ENCODE peak calls at places on chromosome 11, in five cellular contexts. C is OCI-LY7, M is stomach, J is right cardiac atrium, I is heart right ventricle. S is an unnamed sample.

GRCh38 chr11:105265859-105266258 is 126.3 kb upstream of the CARD18 start:
- DNase-seq in C (no peak), M (no peak), J (no peak), I (no peak), S (no peak)

GRCh38 chr11:11520231-11521015 is 101.4 kb downstream of the GALNT18 start:
- DNase-seq in C (no peak), M (no peak), J (no peak), I (no peak), S (peak; percentile 54)

GRCh38 chr11:26037716-26038115 is 294.2 kb upstream of the ANO3 start:
- DNase-seq in C (no peak), M (no peak), J (no peak), I (no peak), S (no peak)

GRCh38 chr11:57779275-57779674 is 17.7 kb downstream of the CTNND1 start:
- DNase-seq in C (no peak), M (peak; percentile 56), J (peak; percentile 38), I (no peak), S (peak; percentile 95)

GRCh38 chr11:73257342-73258103 is 14.6 kb upstream of the P2RY6 start:
- DNase-seq in C (no peak), M (peak; percentile 25), J (peak; percentile 78), I (peak; percentile 48), S (peak; percentile 43)

GRCh38 chr11:127965947-127966668 is 621.2 kb downstream of the ETS1 start:
- DNase-seq in C (no peak), M (no peak), J (no peak), I (no peak), S (no peak)

GRCh38 chr11:19474954-19475811 is 234.4 kb upstream of the E2F8 start:
- DNase-seq in C (no peak), M (no peak), J (no peak), I (no peak), S (peak; percentile 84)

GRCh38 chr11:67667490-67668190 is 6.8 kb downstream of the ALDH3B2 start:
- DNase-seq in C (peak; percentile 97), M (no peak), J (no peak), I (no peak), S (no peak)

GRCh38 chr11:92886243-92886905 is 83.1 kb upstream of the MTNR1B start:
- DNase-seq in C (peak; percentile 40), M (no peak), J (no peak), I (no peak), S (peak; percentile 70)

GRCh38 chr11:116931206-116931953 is 94.0 kb upstream of the APOA1 start:
- DNase-seq in C (peak; percentile 55), M (no peak), J (peak; percentile 29), I (no peak), S (no peak)

GRCh38 chr11:19646308-19646707 is 66.3 kb upstream of the NAV2 start:
- DNase-seq in C (no peak), M (no peak), J (no peak), I (no peak), S (no peak)

GRCh38 chr11:131951146-131951545 is 580.7 kb downstream of the NTM start:
- DNase-seq in C (no peak), M (no peak), J (no peak), I (no peak), S (no peak)

GRCh38 chr11:104946907-104947306 is 21.5 kb downstream of the CASP4 start:
- DNase-seq in C (peak; percentile 37), M (no peak), J (no peak), I (no peak), S (peak; percentile 45)

GRCh38 chr11:69694781-69695180 is 9.0 kb downstream of the FGF19 start:
- DNase-seq in C (no peak), M (no peak), J (no peak), I (no peak), S (no peak)

GRCh38 chr11:23041104-23041503 is 180.8 kb upstream of the CCDC179 start:
- DNase-seq in C (no peak), M (no peak), J (no peak), I (no peak), S (no peak)

GRCh38 chr11:65446446-65447277 is 24.1 kb downstream of the NEAT1 start:
- DNase-seq in C (no peak), M (peak; percentile 48), J (peak; percentile 69), I (no peak), S (no peak)

GRCh38 chr11:101860694-101861371 is 54.0 kb upstream of the CEP126 start:
- DNase-seq in C (peak; percentile 65), M (peak; percentile 38), J (peak; percentile 17), I (no peak), S (peak; percentile 50)

GRCh38 chr11:134742956-134743808 is 331.1 kb upstream of the B3GAT1 start:
- DNase-seq in C (no peak), M (no peak), J (no peak), I (no peak), S (no peak)

GRCh38 chr11:9716275-9717039 is 52.6 kb downstream of the SWAP70 start:
- DNase-seq in C (peak; percentile 78), M (no peak), J (peak; percentile 28), I (no peak), S (no peak)

GRCh38 chr11:57103899-57104605 is 77.7 kb upstream of the LRRC55 start:
- DNase-seq in C (no peak), M (no peak), J (no peak), I (no peak), S (no peak)

GRCh38 chr11:62402226-62402625 is 16.6 kb upstream of the SCGB1A1 start:
- DNase-seq in C (no peak), M (peak; percentile 29), J (peak; percentile 82), I (peak; percentile 61), S (no peak)

GRCh38 chr11:73493838-73494598 is 103.9 kb downstream of the FAM168A start:
- DNase-seq in C (no peak), M (no peak), J (no peak), I (no peak), S (no peak)

GRCh38 chr11:114290503-114291239 is 5.5 kb upstream of the NNMT start:
- DNase-seq in C (no peak), M (no peak), J (no peak), I (no peak), S (no peak)

GRCh38 chr11:119316017-119316728 is 757 bp downstream of the MCAM start:
- DNase-seq in C (no peak), M (no peak), J (peak; percentile 75), I (peak; percentile 72), S (peak; percentile 44)

GRCh38 chr11:66910016-66910415 is 48.2 kb downstream of the PC start:
- DNase-seq in C (no peak), M (no peak), J (no peak), I (no peak), S (no peak)

GRCh38 chr11:11036185-11037161 is 178.6 kb upstream of the ZBED5 start:
- DNase-seq in C (peak; percentile 76), M (no peak), J (no peak), I (no peak), S (peak; percentile 42)

GRCh38 chr11:96075532-96075959 is 151.6 kb upstream of the MTMR2 start:
- DNase-seq in C (no peak), M (no peak), J (no peak), I (no peak), S (no peak)

GRCh38 chr11:65301491-65302329 is 13.0 kb upstream of the CDC42EP2 start:
- DNase-seq in C (no peak), M (no peak), J (peak; percentile 79), I (peak; percentile 82), S (peak; percentile 97)

GRCh38 chr11:86888978-86889341 is 66.2 kb downstream of the FZD4 start:
- DNase-seq in C (no peak), M (no peak), J (no peak), I (no peak), S (no peak)

GRCh38 chr11:33116535-33116934 is 44.7 kb downstream of the CSTF3 start:
- DNase-seq in C (no peak), M (no peak), J (no peak), I (no peak), S (no peak)

GRCh38 chr11:61106906-61107470 is 4.7 kb downstream of the CD5 start:
- DNase-seq in C (no peak), M (no peak), J (no peak), I (no peak), S (no peak)

GRCh38 chr11:76314741-76315090 is 66.2 kb downstream of the THAP12 start:
- DNase-seq in C (no peak), M (no peak), J (no peak), I (no peak), S (no peak)

GRCh38 chr11:76317296-76317695 is 63.6 kb downstream of the THAP12 start:
- DNase-seq in C (no peak), M (no peak), J (no peak), I (no peak), S (no peak)

GRCh38 chr11:76313913-76314740 is 66.8 kb downstream of the THAP12 start:
- DNase-seq in C (no peak), M (no peak), J (peak; percentile 45), I (no peak), S (no peak)

GRCh38 chr11:76316726-76317125 is 64.2 kb downstream of the THAP12 start:
- DNase-seq in C (no peak), M (no peak), J (no peak), I (no peak), S (no peak)

DNA sequence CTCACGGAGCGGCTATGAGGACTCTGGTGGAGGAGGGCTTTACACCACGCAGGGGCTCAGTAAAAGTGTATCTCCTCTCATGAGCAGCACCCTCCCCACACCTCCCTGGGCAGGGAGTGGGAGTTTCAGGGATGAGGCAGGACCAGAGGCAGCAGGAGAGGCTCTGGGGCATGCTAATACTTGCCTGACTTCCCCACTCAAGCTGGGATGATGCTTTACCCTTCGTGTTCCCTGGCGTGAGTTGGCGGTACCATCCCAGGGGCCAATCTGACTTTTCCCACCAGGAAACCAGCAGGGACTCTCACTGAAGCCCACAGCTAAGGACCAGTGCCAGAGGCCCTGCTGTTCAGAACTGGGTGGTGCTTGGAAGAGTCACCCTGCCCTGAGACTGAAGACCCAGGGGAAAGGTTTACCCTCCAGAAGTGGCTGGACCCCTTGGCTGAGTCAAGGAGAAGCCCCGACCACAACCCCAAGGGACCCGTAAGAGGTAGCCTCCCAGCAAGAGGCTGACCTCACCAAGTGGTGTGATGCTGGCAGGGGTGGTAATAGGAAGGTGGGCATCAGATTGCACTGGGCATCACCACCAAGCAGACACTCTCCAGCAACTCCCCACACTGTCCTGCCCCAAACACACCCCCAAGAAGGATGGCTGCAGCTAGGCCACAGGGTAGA is 65.6 kb downstream of the THAP12 start:
- DNase-seq in C (no peak), M (no peak), J (no peak), I (no peak), S (no peak)
- H3K27ac ChIP-seq in C (no peak overlapping the region), M (no peak overlapping the region), J (no peak overlapping the region), I (no peak overlapping the region), S (no peak overlapping the region)

GRCh38 chr11:118306556-118306955 is 2.0 kb downstream of the CD3E start:
- DNase-seq in C (no peak), M (no peak), J (no peak), I (no peak), S (no peak)
- H3K4me1 ChIP-seq in C (peaks cover 23% of the 10 kb centered on the region), M (no peaks in the 10 kb centered on the region), J (no peaks in the 10 kb centered on the region), I (no peaks in the 10 kb centered on the region), S (no peaks in the 10 kb centered on the region)

GRCh38 chr11:2443881-2444300 is 423 bp downstream of the TRPM5 start:
- DNase-seq in C (no peak), M (peak; percentile 48), J (no peak), I (no peak), S (no peak)
- H3K4me3 ChIP-seq in C (no peak overlapping the region), M (peak overlapping the region; percentile 63), J (no peak overlapping the region), I (no peak overlapping the region), S (no peak overlapping the region)

DNA sequence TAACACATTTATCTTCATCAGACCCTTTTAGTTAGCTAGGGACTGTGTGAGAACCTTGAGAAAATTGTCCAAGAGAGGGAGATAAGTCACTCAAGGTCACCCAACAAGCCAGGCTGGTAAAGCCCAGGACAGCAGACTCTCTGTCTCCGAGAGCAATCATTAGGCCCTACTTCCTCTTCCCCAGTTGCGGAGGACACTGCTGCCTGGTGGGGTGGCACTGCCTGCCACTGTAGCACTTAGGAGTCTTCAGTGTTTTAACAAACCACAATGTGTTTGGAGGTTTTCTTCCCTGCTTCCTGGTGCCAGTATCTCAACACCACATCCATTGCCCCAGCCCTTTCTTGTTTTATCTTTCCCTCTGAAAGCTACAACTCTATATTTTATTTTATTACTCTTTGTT is 132.1 kb upstream of the LDLRAD3 start:
- DNase-seq in C (no peak), M (no peak), J (no peak), I (no peak), S (no peak)
- H3K27ac ChIP-seq in C (no peak overlapping the region), M (no peak overlapping the region), J (no peak overlapping the region), I (peak overlapping the region; percentile 76), S (no peak overlapping the region)

S was measured in SJCRH30.